ENCODE peak calls at places on chromosome 7, in six cellular contexts. I is ovary; D is transverse colon; N is CD8-positive, alpha-beta memory T cell; F is HCT116; X is PC-3. B is an unnamed sample.

GRCh38 chr7:51150193-51150592 is 166.4 kb downstream of the COBL start:
- DNase-seq in I (no peak), F (no peak), D (no peak), N (no peak), X (no peak), B (no peak)

GRCh38 chr7:17773289-17773626 is 167.0 kb downstream of the SNX13 start:
- DNase-seq in D (peak; percentile 12), X (peak; percentile 76), F (no peak), N (no peak), I (no peak), B (no peak)

GRCh38 chr7:134599371-134599770 is 47.3 kb upstream of the BPGM start:
- DNase-seq in N (no peak), F (no peak), I (no peak), X (no peak), D (no peak), B (no peak)

GRCh38 chr7:16023046-16023445 is 336.6 kb upstream of the MEOX2 start:
- DNase-seq in X (no peak), F (no peak), I (no peak), N (no peak), D (no peak), B (no peak)

GRCh38 chr7:74182453-74183090 is 8.4 kb downstream of the EIF4H start:
- DNase-seq in F (no peak), N (no peak), X (no peak), I (no peak), D (no peak), B (no peak)

GRCh38 chr7:25361863-25362262 is 133.6 kb upstream of the NPVF start:
- DNase-seq in I (no peak), F (no peak), D (no peak), X (no peak), N (no peak), B (no peak)

GRCh38 chr7:41886906-41887311 is 184.0 kb upstream of the INHBA start:
- DNase-seq in N (no peak), I (peak; percentile 50), D (peak; percentile 73), F (no peak), X (peak; percentile 52), B (peak; percentile 80)

GRCh38 chr7:106285801-106286492 is 1.2 kb upstream of the NAMPT start:
- DNase-seq in F (no peak), X (no peak), D (no peak), I (no peak), N (no peak), B (no peak)

GRCh38 chr7:27952393-27953290 is 212.7 kb downstream of the TAX1BP1 start:
- DNase-seq in D (no peak), I (no peak), F (no peak), X (no peak), N (no peak), B (no peak)

GRCh38 chr7:28093617-28094232 is 86.9 kb downstream of the JAZF1 start:
- DNase-seq in X (peak; percentile 73), N (peak; percentile 5), D (peak; percentile 74), I (peak; percentile 72), F (peak; percentile 50), B (peak; percentile 59)

GRCh38 chr7:134302120-134302519 is 14.6 kb downstream of the SLC35B4 start:
- DNase-seq in F (no peak), D (no peak), I (no peak), X (no peak), N (no peak), B (no peak)

GRCh38 chr7:13849528-13849892 is 140.0 kb downstream of the ETV1 start:
- DNase-seq in F (no peak), D (no peak), X (no peak), N (no peak), I (no peak), B (no peak)

GRCh38 chr7:47255441-47255840 is 326.5 kb downstream of the TNS3 start:
- DNase-seq in X (no peak), N (no peak), F (no peak), D (no peak), I (no peak), B (no peak)

GRCh38 chr7:13990319-13990983 is 985 bp upstream of the ETV1 start:
- DNase-seq in I (no peak), X (peak; percentile 54), D (peak; percentile 34), N (peak; percentile 9), F (no peak), B (peak; percentile 75)

GRCh38 chr7:112537822-112538221 is 57.0 kb downstream of the LSMEM1 start:
- DNase-seq in X (no peak), D (no peak), N (no peak), I (no peak), F (no peak), B (no peak)

GRCh38 chr7:47451851-47452205 is 130.1 kb downstream of the TNS3 start:
- DNase-seq in N (no peak), I (no peak), D (no peak), X (no peak), F (no peak), B (no peak)

GRCh38 chr7:142440219-142441073 is 182.6 kb upstream of the PRSS58 start:
- DNase-seq in N (no peak), F (peak; percentile 47), D (no peak), X (peak; percentile 95), I (no peak), B (no peak)

GRCh38 chr7:14697684-14698083 is 204.9 kb downstream of the DGKB start:
- DNase-seq in X (no peak), D (no peak), F (no peak), I (no peak), N (no peak), B (no peak)

GRCh38 chr7:94512735-94513564 is 3.3 kb downstream of the CASD1 start:
- DNase-seq in I (no peak), N (no peak), F (no peak), D (peak; percentile 42), X (no peak), B (no peak)

GRCh38 chr7:4178887-4179286 is 503.2 kb upstream of the FOXK1 start:
- DNase-seq in I (no peak), X (no peak), D (no peak), N (no peak), F (no peak), B (no peak)

GRCh38 chr7:67484244-67484751 is 487.7 kb downstream of the TYW1 start:
- DNase-seq in F (peak; percentile 38), X (peak; percentile 73), I (peak; percentile 53), N (no peak), D (peak; percentile 26), B (no peak)

GRCh38 chr7:40772096-40772495 is 637.3 kb downstream of the SUGCT start:
- DNase-seq in F (no peak), I (no peak), X (no peak), D (no peak), N (no peak), B (no peak)

GRCh38 chr7:69683002-69683401 is 84.7 kb downstream of the AUTS2 start:
- DNase-seq in D (no peak), F (no peak), N (no peak), I (no peak), X (no peak), B (no peak)
- H3K4me1 ChIP-seq in D (peaks cover 14% of the 10 kb centered on the region), F (no peaks in the 10 kb centered on the region), N (no peaks in the 10 kb centered on the region), I (peaks cover 25% of the 10 kb centered on the region), X (no peaks in the 10 kb centered on the region), B (no peaks in the 10 kb centered on the region)

GRCh38 chr7:150481955-150482354 is 31.5 kb downstream of the GIMAP8 start:
- DNase-seq in X (no peak), F (no peak), D (no peak), N (no peak), I (no peak), B (no peak)

GRCh38 chr7:150489812-150490211 is 24.9 kb upstream of the GIMAP7 start:
- DNase-seq in I (no peak), D (no peak), F (no peak), X (no peak), N (no peak), B (no peak)

DNA sequence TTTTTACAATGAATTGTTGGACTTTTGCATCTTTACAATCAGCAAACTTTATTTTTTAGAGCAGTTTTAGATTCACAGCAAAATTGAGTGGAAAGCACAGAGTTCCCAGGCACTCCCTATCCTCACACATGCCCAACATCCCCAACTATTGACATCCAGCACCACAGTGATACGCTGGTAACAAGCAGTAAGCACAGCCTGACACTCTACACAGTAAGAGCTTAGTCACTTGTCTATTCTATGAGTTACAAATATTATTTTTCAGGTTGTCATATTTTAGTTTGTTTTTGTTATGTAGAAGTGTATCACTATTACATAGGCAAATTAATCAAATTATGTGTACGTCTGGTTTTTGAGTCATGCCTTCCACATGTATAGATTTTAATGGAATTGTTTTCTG is 27.0 kb upstream of the GIMAP7 start:
- DNase-seq in N (no peak), X (no peak), F (no peak), D (no peak), I (no peak), B (no peak)
- H3K27ac ChIP-seq in N (no peak overlapping the region), X (no peak overlapping the region), F (no peak overlapping the region), D (no peak overlapping the region), I (no peak overlapping the region), B (no peak overlapping the region)

GRCh38 chr7:96306385-96307125 is 15.3 kb downstream of the SLC25A13 start:
- DNase-seq in X (no peak), I (no peak), D (no peak), N (no peak), F (no peak), B (no peak)

GRCh38 chr7:96303686-96304443 is 18.0 kb downstream of the SLC25A13 start:
- DNase-seq in X (peak; percentile 77), N (no peak), D (no peak), I (no peak), F (no peak), B (no peak)

GRCh38 chr7:96303105-96303685 is 18.7 kb downstream of the SLC25A13 start:
- DNase-seq in F (no peak), I (no peak), N (no peak), X (peak; percentile 62), D (peak; percentile 28), B (no peak)

GRCh38 chr7:96305915-96306314 is 16.0 kb downstream of the SLC25A13 start:
- DNase-seq in X (no peak), D (no peak), I (no peak), N (no peak), F (no peak), B (no peak)

DNA sequence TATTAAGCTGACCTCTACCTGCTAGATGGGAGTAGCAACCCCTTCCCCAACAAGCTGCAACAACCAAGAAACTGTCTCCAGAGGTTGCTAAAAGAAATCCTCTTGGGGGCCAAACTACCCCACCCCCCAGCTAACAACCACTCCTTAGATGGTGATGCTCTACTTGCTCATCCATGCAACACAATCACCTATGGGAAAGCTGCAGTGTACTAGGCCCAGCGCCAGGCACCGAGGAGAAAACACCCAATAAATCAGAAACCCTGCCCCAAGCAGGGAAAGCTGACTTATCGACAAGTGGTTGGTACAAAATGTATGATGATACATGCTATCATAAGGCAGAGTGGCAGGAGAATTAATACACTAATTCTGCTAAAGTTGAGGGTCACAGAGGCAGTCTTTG is 17.3 kb downstream of the SLC25A13 start:
- DNase-seq in N (no peak), F (no peak), D (no peak), X (peak; percentile 70), I (no peak), B (no peak)
- H3K4me1 ChIP-seq in N (peaks cover 7% of the 10 kb centered on the region), F (peaks cover 5% of the 10 kb centered on the region), D (peaks cover 48% of the 10 kb centered on the region), X (peaks cover 40% of the 10 kb centered on the region), I (peaks cover 3% of the 10 kb centered on the region), B (peaks cover 5% of the 10 kb centered on the region)

DNA sequence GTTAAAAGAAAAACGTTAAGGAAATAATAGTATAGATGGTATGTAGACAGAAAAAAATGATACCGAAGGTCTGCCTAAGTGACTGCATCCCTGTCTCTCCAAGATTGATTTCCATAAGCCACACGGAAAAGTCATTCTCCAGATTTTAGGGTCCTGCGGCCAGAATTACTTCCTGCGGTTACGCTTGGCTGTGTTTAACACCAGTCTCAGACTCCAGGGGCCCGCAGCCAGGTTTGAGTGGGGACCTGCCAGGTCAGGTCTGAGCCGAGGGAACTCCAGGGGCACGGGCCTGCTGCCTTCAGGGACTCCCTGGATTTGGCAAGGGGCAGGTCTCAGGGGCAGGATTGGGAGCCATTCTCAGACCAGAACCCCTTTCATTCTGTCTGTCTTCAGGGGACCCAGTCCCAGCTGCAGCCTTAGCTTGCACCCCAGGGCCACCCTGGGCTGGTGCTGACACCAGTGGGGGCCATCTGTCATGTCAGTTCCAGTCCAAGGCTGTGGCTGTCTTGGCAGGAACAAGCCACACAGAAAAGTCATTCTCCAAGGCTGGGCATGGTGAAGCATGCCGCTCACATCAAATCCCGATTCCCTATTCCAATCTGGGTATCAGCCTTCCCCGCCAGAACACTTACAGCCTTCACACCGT is 39.0 kb downstream of the TMEM120A start:
- DNase-seq in X (no peak), N (no peak), F (no peak), D (no peak), I (no peak), B (peak; percentile 73)
- H3K27ac ChIP-seq in X (peak overlapping the region; percentile 25), N (no peak overlapping the region), F (no peak overlapping the region), D (no peak overlapping the region), I (no peak overlapping the region), B (no peak overlapping the region)